ENCODE peak calls at places on chromosomes 3 and 15, in nine cellular contexts. Q, I, B, K, A, N, G, S and T are unnamed samples.

GRCh38 chr15:32718082-32718821 is 448 bp downstream of the GREM1 start:
- DNase-seq in Q (peak), I (peak), B (no peak), K (no peak), A (no peak), N (no peak), G (peak), S (peak), T (no peak)

GRCh38 chr15:92922405-92923002 is 22.4 kb downstream of the CHD2 start:
- DNase-seq in Q (no peak), I (no peak), B (no peak), K (no peak), A (no peak), N (no peak), G (no peak), S (no peak), T (no peak)

GRCh38 chr3:42176635-42177034 is 85.5 kb downstream of the TRAK1 start:
- DNase-seq in Q (no peak), I (no peak), B (no peak), K (peak), A (no peak), N (no peak), G (no peak), S (no peak), T (no peak)

GRCh38 chr15:48667701-48668100 is 22.2 kb upstream of the FBN1 start:
- DNase-seq in Q (no peak), I (no peak), B (no peak), K (peak), A (no peak), N (no peak), G (peak), S (no peak), T (no peak)

GRCh38 chr15:40770147-40770721 is 454 bp downstream of the C15orf62 start:
- DNase-seq in Q (no peak), I (no peak), B (no peak), K (no peak), A (no peak), N (no peak), G (no peak), S (no peak), T (no peak)

GRCh38 chr3:186315581-186316354 is 46.3 kb downstream of the DGKG start:
- DNase-seq in Q (no peak), I (no peak), B (no peak), K (peak), A (no peak), N (no peak), G (no peak), S (no peak), T (no peak)

GRCh38 chr3:172280406-172281051 is 167.7 kb downstream of the GHSR start:
- DNase-seq in Q (no peak), I (peak), B (no peak), K (no peak), A (no peak), N (no peak), G (peak), S (no peak), T (peak)

GRCh38 chr15:98943609-98944111 is 63.9 kb downstream of the PGPEP1L start:
- DNase-seq in Q (peak), I (no peak), B (no peak), K (no peak), A (no peak), N (peak), G (peak), S (no peak), T (no peak)

GRCh38 chr3:5250467-5251195 is 63.1 kb downstream of the EDEM1 start:
- DNase-seq in Q (peak), I (peak), B (no peak), K (peak), A (no peak), N (no peak), G (peak), S (no peak), T (peak)

GRCh38 chr3:169694117-169694516 is 30.6 kb upstream of the MECOM start:
- DNase-seq in Q (no peak), I (peak), B (no peak), K (no peak), A (no peak), N (no peak), G (peak), S (peak), T (no peak)

GRCh38 chr15:101613130-101614000 is 38.8 kb downstream of the TM2D3 start:
- DNase-seq in Q (peak), I (peak), B (no peak), K (peak), A (no peak), N (peak), G (peak), S (peak), T (peak)

GRCh38 chr3:52781741-52782140 is 4.3 kb downstream of the ITIH1 start:
- DNase-seq in Q (peak), I (no peak), B (no peak), K (no peak), A (no peak), N (no peak), G (no peak), S (no peak), T (no peak)

GRCh38 chr15:101654191-101654590 is 2.0 kb upstream of the TM2D3 start:
- DNase-seq in Q (no peak), I (no peak), B (no peak), K (no peak), A (no peak), N (no peak), G (no peak), S (no peak), T (no peak)

GRCh38 chr3:182683335-182684257 is 109.7 kb upstream of the ATP11B start:
- DNase-seq in Q (peak), I (peak), B (peak), K (peak), A (no peak), N (no peak), G (peak), S (peak), T (peak)

GRCh38 chr15:47360296-47360695 is 357.0 kb upstream of the SEMA6D start:
- DNase-seq in Q (no peak), I (no peak), B (no peak), K (no peak), A (no peak), N (no peak), G (peak), S (no peak), T (peak)

GRCh38 chr3:188513662-188514328 is 359.8 kb downstream of the LPP start:
- DNase-seq in Q (no peak), I (no peak), B (no peak), K (no peak), A (no peak), N (no peak), G (no peak), S (no peak), T (no peak)

GRCh38 chr3:126438746-126439145 is 36.9 kb downstream of the ZXDC start:
- DNase-seq in Q (no peak), I (no peak), B (no peak), K (no peak), A (no peak), N (no peak), G (no peak), S (no peak), T (no peak)

GRCh38 chr3:53721187-53721946 is 124.9 kb downstream of the CHDH start:
- DNase-seq in Q (no peak), I (peak), B (no peak), K (peak), A (no peak), N (no peak), G (no peak), S (no peak), T (no peak)

GRCh38 chr3:87615506-87615905 is 339.1 kb upstream of the POU1F1 start:
- DNase-seq in Q (no peak), I (no peak), B (no peak), K (no peak), A (no peak), N (no peak), G (no peak), S (no peak), T (no peak)

GRCh38 chr3:87614998-87615397 is 338.6 kb upstream of the POU1F1 start:
- DNase-seq in Q (no peak), I (no peak), B (no peak), K (no peak), A (no peak), N (no peak), G (no peak), S (no peak), T (no peak)
- TF ChIP-seq CTCF in Q (no peak), I (no peak), B (no peak), K (no peak), A (no peak), N (no peak), G (no peak), S (no peak), T (no peak)

GRCh38 chr3:184726497-184726896 is 14.6 kb upstream of the MAGEF1 start:
- DNase-seq in Q (no peak), I (peak), B (no peak), K (no peak), A (no peak), N (no peak), G (no peak), S (no peak), T (no peak)
- H3K27ac ChIP-seq in Q (no peak), I (peak), B (no peak), K (no peak), A (no peak), N (no peak), G (no peak), S (peak), T (no peak)

GRCh38 chr3:8757551-8758518 is 11.6 kb downstream of the OXTR start:
- DNase-seq in Q (no peak), I (peak), B (no peak), K (peak), A (no peak), N (peak), G (peak), S (no peak), T (peak)
- TF ChIP-seq CTCF in Q (no peak), I (peak), B (no peak), K (no peak), A (no peak), N (no peak), G (no peak), S (no peak), T (no peak)

GRCh38 chr15:91853968-91854943 is 748 bp downstream of the SLCO3A1 start:
- DNase-seq in Q (peak), I (peak), B (no peak), K (no peak), A (no peak), N (peak), G (peak), S (peak), T (peak)
- H3K27ac ChIP-seq in Q (peak), I (peak), B (no peak), K (no peak), A (peak), N (peak), G (no peak), S (no peak), T (peak)

GRCh38 chr3:120350431-120350941 is 1.3 kb upstream of the LRRC58 start:
- DNase-seq in Q (peak), I (peak), B (no peak), K (peak), A (no peak), N (no peak), G (peak), S (no peak), T (no peak)

GRCh38 chr3:120352017-120352416 is 2.9 kb upstream of the LRRC58 start:
- DNase-seq in Q (no peak), I (no peak), B (no peak), K (no peak), A (no peak), N (no peak), G (no peak), S (no peak), T (no peak)

GRCh38 chr3:120349819-120350125 is 618 bp upstream of the LRRC58 start:
- DNase-seq in Q (no peak), I (no peak), B (no peak), K (no peak), A (no peak), N (no peak), G (no peak), S (no peak), T (no peak)

GRCh38 chr3:120348065-120348980 is 831 bp downstream of the LRRC58 start:
- DNase-seq in Q (no peak), I (peak), B (no peak), K (peak), A (no peak), N (no peak), G (peak), S (peak), T (peak)

DNA sequence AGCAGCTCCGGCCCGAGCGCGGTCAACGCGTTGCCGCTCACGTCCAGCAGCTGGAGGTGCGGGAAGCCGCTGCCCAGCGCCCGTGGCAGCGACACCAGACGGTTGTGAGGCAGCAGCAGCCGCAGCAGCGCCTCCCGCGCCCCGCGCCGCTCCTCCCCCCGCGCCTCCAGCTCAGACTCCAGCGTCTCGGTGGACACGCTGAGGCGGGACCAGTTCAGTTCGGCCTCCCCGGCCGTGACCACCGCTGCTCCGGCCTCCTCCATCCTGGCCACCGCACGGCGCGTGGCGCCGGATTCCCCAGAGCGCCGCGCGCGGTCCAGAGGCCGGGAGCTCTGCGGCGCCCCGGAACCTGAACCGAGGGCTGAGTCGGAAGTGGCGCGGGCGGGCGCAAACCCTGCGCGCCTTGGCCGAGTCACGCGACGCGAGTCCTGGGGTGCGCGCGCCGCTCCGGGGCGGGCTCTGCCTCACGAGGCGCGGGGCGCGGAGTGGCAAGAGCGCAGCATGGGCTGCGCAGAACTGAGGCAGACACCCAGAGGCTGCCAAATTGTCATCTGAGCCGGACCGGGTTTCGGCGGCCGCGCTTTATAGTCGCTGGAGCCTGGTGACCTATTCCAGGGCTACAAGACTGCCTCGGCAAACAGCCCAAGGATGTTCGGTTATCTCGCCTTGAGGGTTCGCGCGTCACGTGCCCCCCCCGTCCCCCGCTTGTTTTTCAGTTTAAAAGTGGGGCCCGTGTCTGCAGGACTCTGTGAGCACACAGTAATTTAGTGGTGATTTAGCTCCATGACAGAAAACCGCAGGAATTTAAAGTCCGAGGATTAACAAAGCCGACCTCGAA is at the start of gene LRRC58:
- DNase-seq in Q (peak), I (peak), B (peak), K (peak), A (peak), N (peak), G (peak), S (peak), T (peak)
- TF ChIP-seq CTCF in Q (no peak), I (peak), B (peak), K (peak), A (no peak), N (peak), G (peak), S (peak), T (peak)